ENCODE peak calls at places on chromosomes 4 and X, in four cellular contexts. Q is GM12878, R is SK-N-SH, N is HepG2. L is an unnamed sample.

GRCh38 chrX:107566603-107567262 is 61.6 kb upstream of the PRPS1 start:
- DNase-seq in R (no peak), Q (no peak), N (no peak), L (no peak)

GRCh38 chr4:665381-665750 is 8.7 kb downstream of the ATP5ME start:
- DNase-seq in N (no peak), R (no peak), Q (no peak), L (no peak)

GRCh38 chrX:135086197-135086854 is 34.0 kb downstream of the ETDB start:
- DNase-seq in R (peak; percentile 54), Q (peak; percentile 15), N (peak; percentile 39), L (peak; percentile 47)

GRCh38 chrX:102968216-102968615 is 31.1 kb downstream of the RAB40AL start:
- DNase-seq in N (no peak), Q (no peak), R (no peak), L (no peak)

GRCh38 chrX:66408507-66408906 is 230.4 kb downstream of the EDA2R start:
- DNase-seq in N (no peak), R (no peak), Q (peak; percentile 11), L (peak; percentile 4)

GRCh38 chrX:129360175-129360574 is 163.1 kb downstream of the SMARCA1 start:
- DNase-seq in R (peak; percentile 20), Q (peak; percentile 21), N (peak; percentile 61), L (peak; percentile 60)

GRCh38 chr4:24078347-24078962 is 188.6 kb upstream of the PPARGC1A start:
- DNase-seq in N (no peak), R (no peak), Q (no peak), L (no peak)

GRCh38 chr4:151029537-151029936 is 14.5 kb upstream of the LRBA start:
- DNase-seq in N (no peak), R (no peak), Q (no peak), L (no peak)

GRCh38 chrX:6778547-6779231 is 243.8 kb upstream of the VCX3A start:
- DNase-seq in Q (no peak), R (no peak), N (no peak), L (no peak)

GRCh38 chrX:19592952-19593351 is 77.6 kb upstream of the MAP3K15 start:
- DNase-seq in N (no peak), R (no peak), Q (no peak), L (no peak)

GRCh38 chrX:27583976-27584375 is 6.2 kb upstream of the DCAF8L2 start:
- DNase-seq in Q (no peak), N (no peak), R (no peak), L (no peak)

GRCh38 chrX:9646471-9647038 is 119.1 kb downstream of the GPR143 start:
- DNase-seq in R (no peak), N (no peak), Q (no peak), L (no peak)

DNA sequence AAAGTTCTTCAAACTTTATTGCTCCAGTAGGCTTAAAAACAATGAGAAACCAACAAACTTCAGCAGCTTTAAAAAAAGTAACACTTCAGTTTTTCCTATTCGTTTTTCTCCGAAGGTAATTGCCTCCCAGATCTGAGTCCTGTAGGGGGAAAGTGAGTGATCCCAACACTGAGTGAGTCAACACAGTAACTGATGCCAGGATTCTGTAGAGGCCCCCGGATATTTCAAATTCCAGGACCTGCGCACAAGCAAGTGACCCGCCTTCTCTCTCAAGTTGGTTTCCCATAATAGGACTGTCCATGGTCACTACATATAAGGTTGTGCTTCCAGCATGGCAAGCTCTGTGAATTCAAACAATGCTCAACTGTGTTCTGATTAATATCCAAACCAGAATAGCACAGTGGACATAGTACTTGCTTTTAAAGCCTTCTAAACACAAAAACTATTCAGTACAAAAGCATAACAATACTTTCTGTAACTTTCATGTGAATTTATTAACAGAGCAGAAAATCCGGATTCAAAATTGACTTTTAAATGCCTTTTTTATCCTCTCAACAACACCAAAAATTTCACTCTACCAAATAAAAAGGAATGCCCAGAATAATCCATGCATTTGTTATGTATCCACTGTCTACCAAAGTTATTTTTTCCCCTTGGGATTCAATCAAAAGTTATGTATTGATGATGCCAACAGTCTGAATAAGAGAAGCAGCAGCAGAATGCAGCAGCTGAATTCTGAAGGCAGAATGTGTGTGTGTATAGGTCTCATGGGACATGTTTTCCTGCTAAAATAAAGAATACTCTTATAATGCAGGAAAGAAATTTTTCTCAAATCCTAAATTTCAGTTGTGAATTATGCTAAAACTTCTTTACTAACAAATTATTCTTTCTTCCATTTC is at the start of gene DMD:
- DNase-seq in N (peak; percentile 1), R (no peak), Q (no peak), L (no peak)
- TF ChIP-seq RAD21 in N (no peak), R (no peak), Q (no peak), L (no peak)

DNA sequence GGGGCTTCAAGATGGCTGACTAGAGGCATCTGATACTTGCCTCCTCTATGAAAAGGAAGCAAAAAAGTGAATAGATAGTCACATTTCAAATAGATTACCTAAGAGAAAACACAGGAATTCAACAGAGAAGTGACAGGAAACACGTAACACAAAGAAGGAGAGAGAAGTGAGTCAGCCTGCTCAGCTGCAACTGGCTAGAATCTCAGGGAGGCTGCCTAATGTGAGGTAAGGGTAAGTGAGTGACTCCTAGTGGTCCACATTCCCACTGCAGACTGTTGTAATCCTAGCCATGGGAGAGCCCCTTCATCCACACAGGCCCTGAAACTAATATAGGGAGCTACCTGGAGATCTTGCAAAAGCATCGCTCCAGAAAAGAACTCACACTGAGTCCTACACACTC is 179.2 kb downstream of the SLC7A11 start:
- DNase-seq in N (no peak), Q (no peak), R (no peak), L (no peak)
- TF ChIP-seq PBX3 in N (no peak), Q (no peak), R (no peak), L (no peak)

DNA sequence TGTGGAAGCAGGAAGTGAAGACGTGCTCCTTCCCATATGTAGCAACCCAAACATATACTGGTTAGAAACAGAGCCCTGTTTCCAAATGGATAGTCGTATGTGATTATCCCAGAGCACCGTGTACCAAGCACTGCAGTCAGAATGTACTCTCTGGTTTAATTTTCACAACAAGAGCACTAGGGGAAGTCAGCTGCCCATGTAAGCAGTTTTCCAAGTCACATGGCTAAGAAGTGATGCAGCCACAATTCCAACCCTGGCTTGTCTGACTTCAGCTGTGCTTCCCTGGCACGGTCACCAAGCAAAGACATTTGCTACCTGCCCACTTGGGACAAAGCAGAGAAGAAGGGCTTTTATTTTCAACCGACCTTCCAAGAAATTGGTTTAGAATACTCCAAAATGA is 28.2 kb upstream of the CEP135 start:
- DNase-seq in Q (no peak), R (no peak), N (no peak), L (peak; percentile 2)
- TF ChIP-seq USF2 in Q (no peak), R (no peak), N (no peak), L (no peak)

GRCh38 chr4:77699731-77700210 is 94.2 kb downstream of the CXCL13 start:
- DNase-seq in R (peak; percentile 24), Q (no peak), N (peak; percentile 74), L (no peak)
- TF ChIP-seq RAD21 in R (no peak), Q (no peak), N (no peak), L (no peak)

GRCh38 chrX:150625107-150625506 is 56.7 kb downstream of the MTM1 start:
- DNase-seq in R (no peak), Q (no peak), N (no peak), L (no peak)

GRCh38 chrX:150616863-150617198 is 48.4 kb downstream of the MTM1 start:
- DNase-seq in R (no peak), Q (no peak), N (no peak), L (no peak)

GRCh38 chrX:150623583-150623982 is 55.2 kb downstream of the MTM1 start:
- DNase-seq in N (no peak), R (no peak), Q (no peak), L (no peak)

GRCh38 chrX:150625875-150626274 is 57.5 kb downstream of the MTM1 start:
- DNase-seq in N (no peak), Q (no peak), R (no peak), L (no peak)

GRCh38 chrX:150621652-150622051 is 53.2 kb downstream of the MTM1 start:
- DNase-seq in Q (no peak), R (peak; percentile 4), N (no peak), L (no peak)
- TF ChIP-seq PBX3 in Q (no peak), R (no peak), N (no peak), L (no peak)

GRCh38 chr4:158756588-158756987 is 12.2 kb upstream of the FNIP2 start:
- DNase-seq in Q (no peak), R (no peak), N (no peak), L (no peak)

GRCh38 chr4:158754385-158755180 is 14.2 kb upstream of the FNIP2 start:
- DNase-seq in R (no peak), N (no peak), Q (no peak), L (no peak)

GRCh38 chr4:158760866-158761265 is 8.0 kb upstream of the FNIP2 start:
- DNase-seq in R (no peak), Q (no peak), N (no peak), L (no peak)

GRCh38 chr4:158758703-158759102 is 10.1 kb upstream of the FNIP2 start:
- DNase-seq in R (no peak), N (no peak), Q (no peak), L (no peak)

GRCh38 chr4:158758142-158758541 is 10.7 kb upstream of the FNIP2 start:
- DNase-seq in N (no peak), Q (no peak), R (no peak), L (no peak)
- TF ChIP-seq USF2 in N (no peak), Q (no peak), R (no peak), L (no peak)